ENCODE peak calls at places on chromosomes 2 and 18, in six cellular contexts. U is mesendoderm, K is mesenchymal stem cell, G is colonic mucosa, N is neuronal stem cell, Z is neural progenitor cell. E is an unnamed sample.
A peak's percentile ranks its signal among the peaks of the same experiment; 100 is the strongest.

GRCh38 chr2:10658914-10659257 is 30.9 kb downstream of the NOL10 start:
- DNase-seq in U (no peak), K (no peak), G (no peak), N (no peak), Z (no peak), E (no peak)

GRCh38 chr2:74499269-74499939 is at the start of gene LBX2:
- DNase-seq in U (no peak), K (peak; percentile 45), G (peak; percentile 57), N (no peak), Z (peak; percentile 60), E (no peak)

GRCh38 chr2:70828914-70829824 is 6.4 kb downstream of the CD207 start:
- DNase-seq in U (no peak), K (no peak), G (no peak), N (no peak), Z (no peak), E (no peak)

GRCh38 chr2:74690571-74690970 is 36.5 kb downstream of the SEMA4F start:
- DNase-seq in U (peak; percentile 63), K (peak; percentile 72), G (peak; percentile 63), N (peak; percentile 56), Z (peak; percentile 77), E (peak; percentile 61)

GRCh38 chr2:36516136-36516870 is 81.7 kb downstream of the FEZ2 start:
- DNase-seq in U (no peak), K (peak; percentile 34), G (no peak), N (no peak), Z (no peak), E (peak; percentile 45)

GRCh38 chr2:140257692-140258300 is 1477.6 kb upstream of the NXPH2 start:
- DNase-seq in U (no peak), K (peak; percentile 47), G (no peak), N (no peak), Z (no peak), E (peak; percentile 22)

GRCh38 chr2:238069877-238070276 is 9.1 kb downstream of the SCLY start:
- DNase-seq in U (no peak), K (no peak), G (no peak), N (no peak), Z (no peak), E (no peak)

GRCh38 chr2:176188218-176188968 is at the start of gene HOXD1:
- DNase-seq in U (peak; percentile 68), K (no peak), G (peak; percentile 87), N (no peak), Z (peak; percentile 63), E (no peak)

GRCh38 chr18:36419913-36420531 is 122.5 kb downstream of the FHOD3 start:
- DNase-seq in U (peak; percentile 34), K (no peak), G (no peak), N (no peak), Z (no peak), E (peak; percentile 84)

GRCh38 chr2:166373951-166374350 is 1.8 kb downstream of the SCN9A start:
- DNase-seq in U (peak; percentile 27), K (peak; percentile 41), G (no peak), N (no peak), Z (no peak), E (peak; percentile 81)

GRCh38 chr18:69216390-69216789 is 184.3 kb upstream of the DOK6 start:
- DNase-seq in U (no peak), K (no peak), G (no peak), N (no peak), Z (no peak), E (no peak)

GRCh38 chr2:239057533-239057932 is 209.6 kb downstream of the TWIST2 start:
- DNase-seq in U (no peak), K (no peak), G (no peak), N (no peak), Z (no peak), E (no peak)

GRCh38 chr2:108414256-108414876 is 34.6 kb upstream of the GCC2 start:
- DNase-seq in U (no peak), K (no peak), G (no peak), N (no peak), Z (no peak), E (no peak)

GRCh38 chr2:66578067-66578852 is 143.3 kb downstream of the MEIS1 start:
- DNase-seq in U (peak; percentile 22), K (no peak), G (no peak), N (no peak), Z (peak; percentile 39), E (no peak)

GRCh38 chr2:127531133-127531709 is 4.3 kb upstream of the MYO7B start:
- DNase-seq in U (no peak), K (peak; percentile 35), G (no peak), N (no peak), Z (no peak), E (peak; percentile 33)

GRCh38 chr18:62033756-62034155 is 140.9 kb upstream of the RNF152 start:
- DNase-seq in U (no peak), K (no peak), G (no peak), N (no peak), Z (no peak), E (no peak)

GRCh38 chr2:213834331-213834730 is 550.1 kb downstream of the SPAG16 start:
- DNase-seq in U (peak; percentile 13), K (peak; percentile 76), G (no peak), N (no peak), Z (no peak), E (peak; percentile 51)

GRCh38 chr18:35971661-35972196 is 750 bp upstream of the RMP24 start:
- DNase-seq in U (no peak), K (no peak), G (no peak), N (no peak), Z (no peak), E (no peak)

DNA sequence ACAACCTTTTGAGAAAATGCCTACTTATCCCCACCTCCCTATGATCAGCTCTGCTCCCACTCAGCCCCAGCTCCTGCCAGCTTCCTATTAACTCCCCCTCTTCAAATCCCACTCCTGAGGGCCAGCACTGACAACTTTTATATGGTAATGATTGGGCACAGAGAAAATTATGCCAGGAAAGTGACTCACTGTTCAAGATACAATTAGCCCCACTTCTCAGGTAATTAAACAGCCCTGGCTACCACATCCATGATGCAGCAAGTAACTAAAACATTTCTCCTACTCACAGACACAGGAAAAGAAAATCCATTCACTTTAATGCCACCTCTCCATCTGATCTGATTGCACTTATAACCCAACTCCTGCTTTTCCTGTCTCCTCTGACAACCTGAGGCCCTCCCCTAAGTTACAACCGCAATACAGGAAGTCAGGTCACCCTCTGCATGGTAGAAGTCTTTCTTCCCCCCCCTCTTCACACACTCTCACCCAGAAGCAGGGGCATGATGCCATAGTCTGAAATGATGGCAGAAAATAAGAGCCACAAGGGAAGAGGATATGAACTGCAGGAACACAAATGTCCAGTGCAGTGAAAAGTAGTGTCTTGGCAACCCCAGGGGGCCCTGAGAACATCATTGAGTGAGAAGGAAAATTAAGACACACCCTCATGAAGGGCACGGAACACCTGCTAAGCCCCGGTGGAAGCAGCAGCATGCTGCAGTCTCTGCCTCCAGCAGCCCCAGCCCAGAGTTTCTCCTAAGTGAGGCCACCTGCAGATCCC is 54.4 kb downstream of the STK39 start:
- DNase-seq in U (no peak), K (no peak), G (peak; percentile 55), N (no peak), Z (no peak), E (no peak)
- H3K4me3 ChIP-seq in U (no peak overlapping the region), K (no peak overlapping the region), G (no peak overlapping the region), N (no peak overlapping the region), Z (no peak overlapping the region), E (no peak overlapping the region)

GRCh38 chr2:137654046-137654445 is 310.2 kb upstream of the HNMT start:
- DNase-seq in U (no peak), K (no peak), G (no peak), N (no peak), Z (no peak), E (no peak)

GRCh38 chr2:137658433-137658832 is 305.8 kb upstream of the HNMT start:
- DNase-seq in U (no peak), K (no peak), G (no peak), N (no peak), Z (no peak), E (no peak)

GRCh38 chr2:137655812-137656211 is 308.5 kb upstream of the HNMT start:
- DNase-seq in U (no peak), K (no peak), G (no peak), N (no peak), Z (no peak), E (no peak)

DNA sequence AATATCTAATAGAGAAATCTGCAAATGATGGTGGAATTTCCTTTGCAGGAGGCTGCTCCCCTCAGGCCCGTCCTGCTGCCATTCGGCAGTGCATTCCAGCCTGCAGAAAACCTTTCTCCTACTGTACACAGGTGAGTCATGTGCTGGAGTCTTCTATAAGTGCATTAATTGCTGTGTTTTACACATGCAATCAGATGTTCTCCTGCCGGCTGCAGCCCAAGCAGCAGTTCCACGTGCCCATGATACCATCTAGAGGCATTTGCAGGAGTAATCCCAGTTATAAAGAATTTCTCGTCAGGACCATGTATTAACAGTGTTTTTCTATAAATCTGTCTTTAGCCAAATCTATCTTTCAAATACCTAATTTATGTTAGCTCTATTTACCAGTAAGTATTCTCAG is 304.7 kb upstream of the HNMT start:
- DNase-seq in U (peak; percentile 14), K (no peak), G (no peak), N (no peak), Z (no peak), E (peak; percentile 36)
- H3K9ac ChIP-seq in U (no peak overlapping the region), K (no peak overlapping the region), G (no peak overlapping the region), N (no peak overlapping the region), Z (no peak overlapping the region), E (no peak overlapping the region)

GRCh38 chr2:54561795-54562592 is 105.9 kb downstream of the SPTBN1 start:
- DNase-seq in U (no peak), K (no peak), G (no peak), N (no peak), Z (no peak), E (no peak)

GRCh38 chr2:54558976-54559410 is 102.9 kb downstream of the SPTBN1 start:
- DNase-seq in U (peak; percentile 79), K (peak; percentile 47), G (no peak), N (no peak), Z (no peak), E (no peak)

GRCh38 chr2:54559593-54560145 is 103.5 kb downstream of the SPTBN1 start:
- DNase-seq in U (peak; percentile 55), K (peak; percentile 93), G (no peak), N (no peak), Z (peak; percentile 36), E (peak; percentile 86)

GRCh38 chr2:54560146-54560881 is 104.2 kb downstream of the SPTBN1 start:
- DNase-seq in U (no peak), K (peak; percentile 89), G (peak; percentile 66), N (no peak), Z (peak; percentile 21), E (peak; percentile 75)

GRCh38 chr2:54561010-54561409 is 104.9 kb downstream of the SPTBN1 start:
- DNase-seq in U (no peak), K (no peak), G (no peak), N (no peak), Z (no peak), E (no peak)
- H3K27ac ChIP-seq in U (no peak overlapping the region), K (peak overlapping the region; percentile 67), G (peak overlapping the region; percentile 89), N (no peak overlapping the region), Z (no peak overlapping the region), E (peak overlapping the region; percentile 97)

DNA sequence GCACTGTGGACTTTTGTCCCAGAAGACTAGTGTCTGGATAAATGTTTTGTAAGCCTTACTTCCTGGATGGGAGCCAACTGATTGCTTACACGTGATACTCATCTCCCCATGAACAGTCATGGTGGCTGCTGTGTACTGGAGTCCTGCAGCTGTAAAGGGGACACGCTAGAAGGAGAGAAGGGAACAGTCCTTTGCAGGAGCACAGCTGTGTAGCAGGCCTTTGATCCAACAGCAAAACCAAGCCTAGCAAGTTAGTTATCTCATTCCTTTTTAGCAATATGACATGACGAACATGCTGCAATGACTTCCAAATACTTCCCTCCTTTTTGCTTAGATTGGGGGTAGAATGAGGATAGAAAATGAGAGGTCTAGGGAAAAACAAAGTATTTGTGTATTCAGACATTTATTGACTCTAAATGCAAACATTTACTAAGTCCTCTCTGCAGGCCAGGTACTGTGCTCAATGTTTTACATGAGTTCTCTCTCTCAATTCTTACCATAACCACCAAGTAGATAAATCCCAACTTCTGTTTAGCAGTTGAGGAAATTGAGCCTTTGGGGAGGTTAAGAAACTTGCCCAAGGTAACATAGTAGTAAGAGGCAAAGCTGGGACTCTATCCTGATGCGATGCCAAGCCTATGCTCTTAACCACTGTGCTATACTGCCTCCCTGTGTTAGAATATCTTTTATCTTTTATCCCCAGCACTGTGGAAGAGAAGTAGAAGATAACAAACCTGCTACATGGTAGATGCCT is 55.4 kb upstream of the CD28 start:
- DNase-seq in U (peak; percentile 73), K (peak; percentile 71), G (peak; percentile 85), N (no peak), Z (peak; percentile 27), E (peak; percentile 68)
- H3K4me3 ChIP-seq in U (no peak overlapping the region), K (no peak overlapping the region), G (no peak overlapping the region), N (no peak overlapping the region), Z (no peak overlapping the region), E (no peak overlapping the region)